ENCODE peak calls at places on chromosome 13, in ten cellular contexts. V is NCI-H187 treated with DMSO at 0.1 percent for 48 hours; B is RCC 7860; Z is iris pigment epithelial cell; M is activated naive CD4-positive, alpha-beta T cell; G is prostate gland; R is stimulated activated naive CD4-positive, alpha-beta T cell; D is activated CD4-positive, alpha-beta T cell treated with anti-CD3 and anti-CD28 coated beads for 4 hours; C is psoas muscle; Y is activated T-cell treated with anti-CD3 and anti-CD28 coated beads, Interleukin-2, amount 50 U/mL, for 72 hours. H is an unnamed sample.

GRCh38 chr13:45863716-45864590 is 12.4 kb upstream of the SIAH3 start:
- DNase-seq in V (no peak), B (no peak), Z (no peak), M (no peak), G (no peak), R (no peak), D (no peak), C (no peak), Y (no peak), H (no peak)

GRCh38 chr13:23963184-23963931 is 66.1 kb upstream of the C1QTNF9B start:
- DNase-seq in V (no peak), B (no peak), Z (no peak), M (no peak), G (no peak), R (no peak), D (no peak), C (no peak), Y (no peak), H (no peak)

GRCh38 chr13:75195479-75196111 is 286.4 kb downstream of the TBC1D4 start:
- DNase-seq in V (no peak), B (no peak), Z (no peak), M (no peak), G (no peak), R (no peak), D (no peak), C (no peak), Y (no peak), H (peak; percentile 62)

GRCh38 chr13:79621902-79622301 is 140.9 kb downstream of the NDFIP2 start:
- DNase-seq in V (no peak), B (no peak), Z (no peak), M (no peak), G (no peak), R (no peak), D (no peak), C (no peak), Y (no peak), H (no peak)

GRCh38 chr13:29434217-29434940 is 161.1 kb downstream of the SLC7A1 start:
- DNase-seq in V (no peak), B (no peak), Z (no peak), M (no peak), G (no peak), R (no peak), D (no peak), C (no peak), Y (no peak), H (no peak)

GRCh38 chr13:36839281-36839680 is 20.3 kb downstream of the RFXAP start:
- DNase-seq in V (no peak), B (no peak), Z (peak; percentile 25), M (no peak), G (no peak), R (no peak), D (no peak), C (no peak), Y (no peak), H (no peak)

GRCh38 chr13:98834254-98834960 is 81.9 kb upstream of the SLC15A1 start:
- DNase-seq in V (no peak), B (no peak), Z (no peak), M (no peak), G (no peak), R (no peak), D (no peak), C (no peak), Y (no peak), H (no peak)

GRCh38 chr13:51681037-51681678 is 96.9 kb downstream of the WDFY2 start:
- DNase-seq in V (no peak), B (peak; percentile 64), Z (peak; percentile 91), M (no peak), G (no peak), R (no peak), D (no peak), C (no peak), Y (no peak), H (no peak)

GRCh38 chr13:102617697-102618350 is 21.0 kb downstream of the TPP2 start:
- DNase-seq in V (no peak), B (no peak), Z (no peak), M (no peak), G (no peak), R (no peak), D (no peak), C (no peak), Y (no peak), H (no peak)

GRCh38 chr13:110885516-110885915 is 29.4 kb downstream of the ANKRD10 start:
- DNase-seq in V (no peak), B (no peak), Z (no peak), M (no peak), G (no peak), R (no peak), D (no peak), C (no peak), Y (no peak), H (no peak)

GRCh38 chr13:20993661-20994440 is 67.5 kb downstream of the LATS2 start:
- DNase-seq in V (no peak), B (peak; percentile 92), Z (peak; percentile 90), M (no peak), G (no peak), R (no peak), D (no peak), C (no peak), Y (no peak), H (no peak)

GRCh38 chr13:43686557-43686956 is 100.2 kb downstream of the ENOX1 start:
- DNase-seq in V (no peak), B (peak; percentile 47), Z (peak; percentile 97), M (no peak), G (no peak), R (no peak), D (no peak), C (peak; percentile 52), Y (no peak), H (peak; percentile 45)

GRCh38 chr13:82947121-82948077 is 934.9 kb downstream of the SLITRK1 start:
- DNase-seq in V (no peak), B (no peak), Z (peak; percentile 20), M (no peak), G (no peak), R (no peak), D (no peak), C (no peak), Y (no peak), H (no peak)

GRCh38 chr13:21675095-21676007 is 4.5 kb downstream of the FGF9 start:
- DNase-seq in V (no peak), B (no peak), Z (no peak), M (no peak), G (no peak), R (peak; percentile 20), D (peak; percentile 35), C (peak; percentile 57), Y (peak; percentile 66), H (peak; percentile 27)

GRCh38 chr13:100269837-100270236 is 180.9 kb downstream of the PCCA start:
- DNase-seq in V (no peak), B (no peak), Z (peak; percentile 85), M (no peak), G (no peak), R (no peak), D (no peak), C (peak; percentile 80), Y (no peak), H (peak; percentile 84)

GRCh38 chr13:113064000-113064533 is 41.5 kb upstream of the F7 start:
- DNase-seq in V (no peak), B (no peak), Z (no peak), M (no peak), G (no peak), R (no peak), D (no peak), C (peak; percentile 59), Y (no peak), H (peak; percentile 44)

GRCh38 chr13:73482556-73482955 is 423.8 kb downstream of the KLF5 start:
- DNase-seq in V (no peak), B (no peak), Z (no peak), M (no peak), G (no peak), R (no peak), D (no peak), C (no peak), Y (no peak), H (no peak)

GRCh38 chr13:87287721-87288120 is 383.4 kb upstream of the SLITRK5 start:
- DNase-seq in V (no peak), B (no peak), Z (no peak), M (no peak), G (no peak), R (no peak), D (no peak), C (no peak), Y (no peak), H (no peak)

GRCh38 chr13:58097831-58098230 is 466.3 kb downstream of the PCDH17 start:
- DNase-seq in V (no peak), B (no peak), Z (peak; percentile 1), M (no peak), G (no peak), R (no peak), D (no peak), C (no peak), Y (no peak), H (no peak)

GRCh38 chr13:96780105-96780504 is 214.2 kb downstream of the OXGR1 start:
- DNase-seq in V (no peak), B (no peak), Z (no peak), M (no peak), G (no peak), R (no peak), D (no peak), C (no peak), Y (no peak), H (no peak)

GRCh38 chr13:97631158-97631557 is 197.2 kb downstream of the RAP2A start:
- DNase-seq in V (no peak), B (no peak), Z (no peak), M (no peak), G (no peak), R (no peak), D (no peak), C (peak; percentile 52), Y (no peak), H (no peak)

GRCh38 chr13:107743100-107743499 is 472.2 kb downstream of the LIG4 start:
- DNase-seq in V (no peak), B (no peak), Z (peak; percentile 48), M (no peak), G (no peak), R (no peak), D (no peak), C (no peak), Y (no peak), H (no peak)

GRCh38 chr13:27535546-27535945 is 84.8 kb downstream of the LNX2 start:
- DNase-seq in V (no peak), B (no peak), Z (peak; percentile 7), M (no peak), G (no peak), R (no peak), D (no peak), C (no peak), Y (no peak), H (no peak)

GRCh38 chr13:25114220-25114619 is 18.3 kb downstream of the PABPC3 start:
- DNase-seq in V (no peak), B (peak; percentile 55), Z (peak; percentile 71), M (peak; percentile 0), G (peak; percentile 53), R (peak; percentile 19), D (peak; percentile 42), C (peak; percentile 62), Y (peak; percentile 67), H (peak; percentile 47)

GRCh38 chr13:102905905-102906304 is 60.1 kb downstream of the ERCC5 start:
- DNase-seq in V (no peak), B (no peak), Z (no peak), M (no peak), G (no peak), R (no peak), D (no peak), C (peak; percentile 35), Y (no peak), H (no peak)

H was measured in right cardiac atrium.